ENCODE peak calls at places on chromosomes 5 and 9, in seven cellular contexts. One of them, this sample, is unnamed.

GRCh38 chr9:100033877-100034551 is 64.8 kb downstream of the ERP44 start:
- DNase-seq in activated naive CD8-positive, alpha-beta T cell treated with anti-CD3 and anti-CD28 coated beads, Interleukin-2, amount 50 U/mL, for 24 hours: no peak
- DNase-seq in NCI-H146: no peak
- DNase-seq in GM13976: no peak
- DNase-seq in activated T-cell treated with anti-CD3 and anti-CD28 coated beads for 1 hour: no peak
- DNase-seq in HTR-8/SVneo: no peak
- DNase-seq in iris pigment epithelial cell: no peak
- DNase-seq in this sample: no peak

GRCh38 chr9:35374910-35375309 is 115.0 kb upstream of the RUSC2 start:
- DNase-seq in activated naive CD8-positive, alpha-beta T cell treated with anti-CD3 and anti-CD28 coated beads, Interleukin-2, amount 50 U/mL, for 24 hours: no peak
- DNase-seq in NCI-H146: no peak
- DNase-seq in GM13976: no peak
- DNase-seq in activated T-cell treated with anti-CD3 and anti-CD28 coated beads for 1 hour: no peak
- DNase-seq in HTR-8/SVneo: no peak
- DNase-seq in iris pigment epithelial cell: no peak
- DNase-seq in this sample: no peak

GRCh38 chr5:127294829-127295228 is 4.2 kb downstream of the MEGF10 start:
- DNase-seq in activated naive CD8-positive, alpha-beta T cell treated with anti-CD3 and anti-CD28 coated beads, Interleukin-2, amount 50 U/mL, for 24 hours: no peak
- DNase-seq in NCI-H146: no peak
- DNase-seq in GM13976: no peak
- DNase-seq in activated T-cell treated with anti-CD3 and anti-CD28 coated beads for 1 hour: no peak
- DNase-seq in HTR-8/SVneo: no peak
- DNase-seq in iris pigment epithelial cell: no peak
- DNase-seq in this sample: no peak

GRCh38 chr5:157888814-157889532 is 30.0 kb upstream of the CLINT1 start:
- DNase-seq in activated naive CD8-positive, alpha-beta T cell treated with anti-CD3 and anti-CD28 coated beads, Interleukin-2, amount 50 U/mL, for 24 hours: no peak
- DNase-seq in NCI-H146: peak
- DNase-seq in GM13976: no peak
- DNase-seq in activated T-cell treated with anti-CD3 and anti-CD28 coated beads for 1 hour: no peak
- DNase-seq in HTR-8/SVneo: no peak
- DNase-seq in iris pigment epithelial cell: no peak
- DNase-seq in this sample: no peak

GRCh38 chr9:16726023-16726422 is 144.4 kb downstream of the BNC2 start:
- DNase-seq in activated naive CD8-positive, alpha-beta T cell treated with anti-CD3 and anti-CD28 coated beads, Interleukin-2, amount 50 U/mL, for 24 hours: no peak
- DNase-seq in NCI-H146: no peak
- DNase-seq in GM13976: no peak
- DNase-seq in activated T-cell treated with anti-CD3 and anti-CD28 coated beads for 1 hour: no peak
- DNase-seq in HTR-8/SVneo: peak
- DNase-seq in iris pigment epithelial cell: peak
- DNase-seq in this sample: peak

GRCh38 chr9:114849450-114849849 is 43.6 kb upstream of the TNFSF15 start:
- DNase-seq in activated naive CD8-positive, alpha-beta T cell treated with anti-CD3 and anti-CD28 coated beads, Interleukin-2, amount 50 U/mL, for 24 hours: no peak
- DNase-seq in NCI-H146: no peak
- DNase-seq in GM13976: no peak
- DNase-seq in activated T-cell treated with anti-CD3 and anti-CD28 coated beads for 1 hour: no peak
- DNase-seq in HTR-8/SVneo: no peak
- DNase-seq in iris pigment epithelial cell: no peak
- DNase-seq in this sample: no peak

GRCh38 chr5:158320178-158320674 is 461.3 kb upstream of the CLINT1 start:
- DNase-seq in activated naive CD8-positive, alpha-beta T cell treated with anti-CD3 and anti-CD28 coated beads, Interleukin-2, amount 50 U/mL, for 24 hours: no peak
- DNase-seq in NCI-H146: peak
- DNase-seq in GM13976: no peak
- DNase-seq in activated T-cell treated with anti-CD3 and anti-CD28 coated beads for 1 hour: no peak
- DNase-seq in HTR-8/SVneo: no peak
- DNase-seq in iris pigment epithelial cell: no peak
- DNase-seq in this sample: no peak

GRCh38 chr9:20353931-20354652 is 268.2 kb downstream of the MLLT3 start:
- DNase-seq in activated naive CD8-positive, alpha-beta T cell treated with anti-CD3 and anti-CD28 coated beads, Interleukin-2, amount 50 U/mL, for 24 hours: no peak
- DNase-seq in NCI-H146: no peak
- DNase-seq in GM13976: no peak
- DNase-seq in activated T-cell treated with anti-CD3 and anti-CD28 coated beads for 1 hour: no peak
- DNase-seq in HTR-8/SVneo: no peak
- DNase-seq in iris pigment epithelial cell: peak
- DNase-seq in this sample: no peak

GRCh38 chr9:133048595-133048994 is 13.2 kb upstream of the CEL start:
- DNase-seq in activated naive CD8-positive, alpha-beta T cell treated with anti-CD3 and anti-CD28 coated beads, Interleukin-2, amount 50 U/mL, for 24 hours: no peak
- DNase-seq in NCI-H146: no peak
- DNase-seq in GM13976: peak
- DNase-seq in activated T-cell treated with anti-CD3 and anti-CD28 coated beads for 1 hour: no peak
- DNase-seq in HTR-8/SVneo: peak
- DNase-seq in iris pigment epithelial cell: peak
- DNase-seq in this sample: no peak

GRCh38 chr9:29965834-29966233 is 2392.6 kb upstream of the C9orf72 start:
- DNase-seq in activated naive CD8-positive, alpha-beta T cell treated with anti-CD3 and anti-CD28 coated beads, Interleukin-2, amount 50 U/mL, for 24 hours: no peak
- DNase-seq in NCI-H146: no peak
- DNase-seq in GM13976: no peak
- DNase-seq in activated T-cell treated with anti-CD3 and anti-CD28 coated beads for 1 hour: no peak
- DNase-seq in HTR-8/SVneo: no peak
- DNase-seq in iris pigment epithelial cell: no peak
- DNase-seq in this sample: no peak

GRCh38 chr9:115144706-115145105 is 26.7 kb upstream of the TNC start:
- DNase-seq in activated naive CD8-positive, alpha-beta T cell treated with anti-CD3 and anti-CD28 coated beads, Interleukin-2, amount 50 U/mL, for 24 hours: no peak
- DNase-seq in NCI-H146: no peak
- DNase-seq in GM13976: no peak
- DNase-seq in activated T-cell treated with anti-CD3 and anti-CD28 coated beads for 1 hour: no peak
- DNase-seq in HTR-8/SVneo: no peak
- DNase-seq in iris pigment epithelial cell: no peak
- DNase-seq in this sample: peak

GRCh38 chr5:86675311-86675710 is 57.6 kb downstream of the COX7C start:
- DNase-seq in activated naive CD8-positive, alpha-beta T cell treated with anti-CD3 and anti-CD28 coated beads, Interleukin-2, amount 50 U/mL, for 24 hours: no peak
- DNase-seq in NCI-H146: no peak
- DNase-seq in GM13976: no peak
- DNase-seq in activated T-cell treated with anti-CD3 and anti-CD28 coated beads for 1 hour: no peak
- DNase-seq in HTR-8/SVneo: no peak
- DNase-seq in iris pigment epithelial cell: no peak
- DNase-seq in this sample: no peak

GRCh38 chr9:113258282-113258681 is 17.1 kb downstream of the CDC26 start:
- DNase-seq in activated naive CD8-positive, alpha-beta T cell treated with anti-CD3 and anti-CD28 coated beads, Interleukin-2, amount 50 U/mL, for 24 hours: no peak
- DNase-seq in NCI-H146: no peak
- DNase-seq in GM13976: no peak
- DNase-seq in activated T-cell treated with anti-CD3 and anti-CD28 coated beads for 1 hour: no peak
- DNase-seq in HTR-8/SVneo: no peak
- DNase-seq in iris pigment epithelial cell: no peak
- DNase-seq in this sample: no peak

GRCh38 chr5:125311743-125312142 is 565.3 kb upstream of the ZNF608 start:
- DNase-seq in activated naive CD8-positive, alpha-beta T cell treated with anti-CD3 and anti-CD28 coated beads, Interleukin-2, amount 50 U/mL, for 24 hours: no peak
- DNase-seq in NCI-H146: no peak
- DNase-seq in GM13976: no peak
- DNase-seq in activated T-cell treated with anti-CD3 and anti-CD28 coated beads for 1 hour: no peak
- DNase-seq in HTR-8/SVneo: peak
- DNase-seq in iris pigment epithelial cell: peak
- DNase-seq in this sample: peak

GRCh38 chr5:120035815-120036577 is 406.6 kb downstream of the FAM170A start:
- DNase-seq in activated naive CD8-positive, alpha-beta T cell treated with anti-CD3 and anti-CD28 coated beads, Interleukin-2, amount 50 U/mL, for 24 hours: no peak
- DNase-seq in NCI-H146: no peak
- DNase-seq in GM13976: no peak
- DNase-seq in activated T-cell treated with anti-CD3 and anti-CD28 coated beads for 1 hour: no peak
- DNase-seq in HTR-8/SVneo: no peak
- DNase-seq in iris pigment epithelial cell: no peak
- DNase-seq in this sample: no peak

This sample was measured in brain microvascular endothelial cell.